ENCODE peak calls at places on chromosomes 12 and 14, in seven cellular contexts. O, X, P, S, A, F and T are unnamed samples.

GRCh38 chr14:31209605-31210004 is 2.0 kb upstream of the HECTD1 start:
- DNase-seq in O (no peak), X (no peak), P (no peak), S (no peak), A (no peak), F (no peak), T (no peak)

GRCh38 chr12:34347367-34347766 is 325.1 kb downstream of the ALG10 start:
- DNase-seq in O (no peak), X (no peak), P (no peak), S (no peak), A (no peak), F (no peak), T (no peak)

GRCh38 chr14:99523661-99524050 is 42.4 kb downstream of the CCNK start:
- DNase-seq in O (no peak), X (no peak), P (no peak), S (no peak), A (peak; percentile 46), F (no peak), T (no peak)

GRCh38 chr12:6869049-6870021 is 2.0 kb downstream of the TPI1 start:
- DNase-seq in O (peak; percentile 70), X (peak; percentile 73), P (peak; percentile 83), S (peak; percentile 87), A (peak; percentile 93), F (peak; percentile 80), T (peak; percentile 80)

GRCh38 chr12:113086249-113087164 is 30.0 kb downstream of the DTX1 start:
- DNase-seq in O (no peak), X (no peak), P (no peak), S (no peak), A (no peak), F (peak; percentile 21), T (no peak)

GRCh38 chr14:64212666-64213065 is 81.5 kb downstream of the ESR2 start:
- DNase-seq in O (peak; percentile 30), X (no peak), P (no peak), S (no peak), A (no peak), F (no peak), T (no peak)

GRCh38 chr12:101891462-101891971 is 14.1 kb downstream of the DRAM1 start:
- DNase-seq in O (peak; percentile 95), X (no peak), P (peak; percentile 77), S (no peak), A (peak; percentile 52), F (peak; percentile 61), T (peak; percentile 65)

GRCh38 chr14:102969901-102970300 is 47.4 kb downstream of the AMN start:
- DNase-seq in O (no peak), X (no peak), P (no peak), S (no peak), A (no peak), F (no peak), T (no peak)

GRCh38 chr12:22687677-22688076 is 62.7 kb downstream of the ETNK1 start:
- DNase-seq in O (peak; percentile 77), X (no peak), P (no peak), S (no peak), A (no peak), F (peak; percentile 62), T (peak; percentile 65)

GRCh38 chr12:106274012-106274411 is 26.2 kb upstream of the CKAP4 start:
- DNase-seq in O (no peak), X (no peak), P (no peak), S (no peak), A (no peak), F (no peak), T (no peak)

GRCh38 chr12:3123729-3124128 is 46.5 kb downstream of the TSPAN9 start:
- DNase-seq in O (no peak), X (no peak), P (no peak), S (no peak), A (no peak), F (no peak), T (no peak)

GRCh38 chr12:51871126-51871525 is 16.8 kb upstream of the ANKRD33 start:
- DNase-seq in O (no peak), X (no peak), P (peak; percentile 77), S (no peak), A (no peak), F (no peak), T (no peak)

GRCh38 chr12:49692851-49693250 is 14.4 kb downstream of the FMNL3 start:
- DNase-seq in O (no peak), X (no peak), P (no peak), S (no peak), A (no peak), F (no peak), T (no peak)

GRCh38 chr12:122867701-122868461 is 28.0 kb downstream of the VPS37B start:
- DNase-seq in O (no peak), X (no peak), P (peak; percentile 64), S (no peak), A (peak; percentile 72), F (no peak), T (no peak)

GRCh38 chr12:132700212-132700913 is 10.3 kb upstream of the PGAM5 start:
- DNase-seq in O (peak; percentile 35), X (no peak), P (no peak), S (no peak), A (no peak), F (peak; percentile 41), T (peak; percentile 15)

GRCh38 chr14:74562515-74563232 is 49.4 kb downstream of the LTBP2 start:
- DNase-seq in O (peak; percentile 36), X (no peak), P (no peak), S (no peak), A (no peak), F (no peak), T (no peak)

GRCh38 chr12:111419784-111420183 is 14.1 kb downstream of the SH2B3 start:
- DNase-seq in O (no peak), X (no peak), P (no peak), S (no peak), A (no peak), F (no peak), T (no peak)

GRCh38 chr12:93415723-93416464 is 25.9 kb downstream of the UBE2N start:
- DNase-seq in O (peak; percentile 77), X (no peak), P (no peak), S (no peak), A (no peak), F (peak; percentile 69), T (peak; percentile 68)

GRCh38 chr14:105419305-105420091 is at the start of gene MTA1:
- DNase-seq in O (peak; percentile 8), X (no peak), P (peak; percentile 75), S (no peak), A (peak; percentile 65), F (peak; percentile 44), T (no peak)

GRCh38 chr12:54020587-54020969 is 7.7 kb upstream of the HOXC6 start:
- DNase-seq in O (no peak), X (no peak), P (no peak), S (no peak), A (no peak), F (no peak), T (no peak)

GRCh38 chr12:54021006-54021405 is 7.2 kb upstream of the HOXC6 start:
- DNase-seq in O (no peak), X (no peak), P (no peak), S (no peak), A (no peak), F (no peak), T (no peak)

GRCh38 chr12:54019111-54019811 is 9.0 kb upstream of the HOXC6 start:
- DNase-seq in O (no peak), X (no peak), P (no peak), S (no peak), A (no peak), F (no peak), T (no peak)

GRCh38 chr12:54018608-54018984 is 9.6 kb upstream of the HOXC6 start:
- DNase-seq in O (no peak), X (no peak), P (no peak), S (no peak), A (no peak), F (no peak), T (no peak)

GRCh38 chr12:54019924-54020586 is 8.2 kb upstream of the HOXC6 start:
- DNase-seq in O (no peak), X (no peak), P (no peak), S (no peak), A (no peak), F (no peak), T (no peak)
- H3K4me3 ChIP-seq in O (no peak overlapping the region), X (no peak overlapping the region), P (peak overlapping the region; percentile 35), S (peak overlapping the region; percentile 49), A (no peak overlapping the region), F (no peak overlapping the region), T (no peak overlapping the region)

DNA sequence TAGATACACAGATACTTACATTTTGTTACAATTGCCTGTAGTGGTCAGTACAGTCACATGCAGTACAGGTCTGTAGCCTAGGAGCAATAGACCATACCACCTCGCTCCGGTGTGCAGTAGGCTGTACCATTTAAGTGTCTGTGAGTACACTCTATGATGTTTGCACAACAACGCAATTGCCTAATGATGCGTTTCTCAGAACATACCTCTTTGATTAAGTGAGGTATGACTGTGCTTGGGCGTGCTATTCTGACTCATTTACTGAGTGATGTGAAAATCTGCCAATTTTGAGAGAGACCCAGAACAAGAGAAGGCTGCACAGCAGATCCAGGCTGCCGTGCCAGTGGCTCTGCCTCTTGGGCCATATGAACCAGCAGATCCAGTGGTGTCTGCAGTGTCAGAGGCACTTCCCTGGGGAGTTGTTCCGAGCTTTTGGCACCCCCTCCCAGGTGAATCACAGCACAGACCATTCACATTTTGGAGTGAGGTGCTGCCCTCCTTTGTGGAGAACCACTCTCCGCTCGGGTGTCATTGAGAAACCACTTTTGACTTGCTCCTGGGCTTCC is 20.4 kb downstream of the DLK1 start:
- DNase-seq in O (peak; percentile 92), X (no peak), P (peak; percentile 76), S (peak; percentile 32), A (no peak), F (peak; percentile 88), T (peak; percentile 89)
- TF ChIP-seq CTCF in O (peak; percentile 9), X (no peak), P (no peak), S (no peak), A (no peak), F (peak; percentile 7), T (no peak)

GRCh38 chr12:54587315-54587821 is 1.1 kb downstream of the PPP1R1A start:
- DNase-seq in O (no peak), X (no peak), P (no peak), S (no peak), A (no peak), F (no peak), T (no peak)
- H3K4me3 ChIP-seq in O (no peak overlapping the region), X (no peak overlapping the region), P (no peak overlapping the region), S (peak overlapping the region; percentile 52), A (no peak overlapping the region), F (peak overlapping the region; percentile 80), T (no peak overlapping the region)

DNA sequence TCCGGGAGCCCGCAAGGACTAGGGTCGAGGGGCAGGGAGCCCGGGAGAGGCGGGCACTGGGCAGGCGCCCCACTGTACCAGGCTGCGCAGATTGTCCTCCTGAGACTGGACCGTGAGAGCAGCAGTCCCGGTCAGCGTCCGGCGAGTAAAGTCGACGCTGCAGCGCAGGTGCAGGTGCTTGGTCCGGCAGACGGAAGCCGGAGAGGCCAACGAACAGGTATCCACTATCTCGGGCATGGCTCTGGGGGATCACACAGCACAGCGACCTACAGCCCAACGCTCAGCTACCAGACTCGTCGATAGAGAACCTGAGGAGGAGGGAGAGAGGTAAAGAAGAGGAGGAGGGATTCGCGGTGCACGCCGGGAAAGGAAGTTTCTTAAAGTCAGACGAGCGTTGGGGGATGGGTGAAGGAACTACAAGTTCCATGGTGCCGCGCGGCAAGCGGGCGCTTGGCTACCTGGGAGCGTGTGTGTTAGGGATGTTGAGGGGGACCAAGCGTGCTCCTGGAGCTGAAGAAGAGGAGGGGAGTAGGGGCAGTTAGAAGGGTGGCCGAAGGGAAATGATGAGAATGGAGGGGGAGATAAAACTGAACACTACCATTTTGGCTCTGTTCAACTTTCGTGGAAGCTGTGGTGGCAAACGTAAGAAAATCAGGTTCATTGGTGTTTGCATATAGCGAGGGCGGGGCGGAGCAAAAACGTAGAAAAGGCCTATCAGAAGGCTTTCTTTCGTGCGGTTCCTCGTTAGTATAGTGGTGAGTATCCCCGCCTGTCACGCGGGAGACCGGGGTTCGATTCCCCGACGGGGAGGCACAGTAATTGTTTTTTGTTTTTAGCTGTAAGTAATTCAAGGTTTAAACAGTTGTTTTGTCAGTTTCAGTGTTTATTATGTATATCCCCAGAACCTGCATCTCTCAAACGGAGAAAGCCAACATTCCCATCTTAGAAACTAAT is at the start of gene LTA4H:
- DNase-seq in O (peak; percentile 98), X (peak; percentile 92), P (peak; percentile 97), S (peak; percentile 99), A (peak; percentile 99), F (peak; percentile 99), T (peak; percentile 99)
- TF ChIP-seq CTCF in O (no peak), X (no peak), P (no peak), S (no peak), A (no peak), F (no peak), T (no peak)